ENCODE peak calls at places on chromosomes 6 and 20, in eight cellular contexts. E is brain microvascular endothelial cell, F is lower leg skin, Q is progenitor cell of endocrine pancreas, P is neural progenitor cell, O is dorsolateral prefrontal cortex, N is PC-3, L is GM20000. I is an unnamed sample.

GRCh38 chr6:2565499-2565898 is 185.2 kb downstream of the MYLK4 start:
- DNase-seq in Q (no peak), N (peak; percentile 55), L (no peak), E (no peak), P (no peak), F (no peak), O (no peak), I (no peak)

GRCh38 chr20:26295006-26295405 is 598.4 kb upstream of the ZNF337 start:
- DNase-seq in P (no peak), Q (no peak), E (no peak), N (no peak), L (no peak), O (no peak), F (no peak), I (no peak)

GRCh38 chr6:157510329-157511188 is 129.6 kb downstream of the ZDHHC14 start:
- DNase-seq in N (no peak), Q (no peak), F (no peak), O (no peak), L (no peak), P (no peak), E (no peak), I (no peak)

GRCh38 chr6:38427492-38428210 is 212.1 kb downstream of the BTBD9 start:
- DNase-seq in F (no peak), L (peak; percentile 31), N (no peak), P (no peak), O (no peak), Q (no peak), E (no peak), I (no peak)

GRCh38 chr6:51684603-51685002 is 402.8 kb downstream of the PKHD1 start:
- DNase-seq in F (no peak), N (no peak), O (no peak), P (no peak), Q (no peak), L (no peak), E (no peak), I (no peak)

GRCh38 chr6:109059148-109059547 is 35.5 kb downstream of the SESN1 start:
- DNase-seq in L (no peak), F (no peak), N (no peak), P (no peak), O (no peak), Q (no peak), E (no peak), I (no peak)

GRCh38 chr6:139378882-139379341 is 4.5 kb upstream of the CITED2 start:
- DNase-seq in E (no peak), F (no peak), O (no peak), P (no peak), L (no peak), Q (no peak), N (peak; percentile 83), I (no peak)

GRCh38 chr20:2470051-2470431 is 548 bp downstream of the SNRPB start:
- DNase-seq in E (peak; percentile 19), L (peak; percentile 70), F (peak; percentile 39), N (peak; percentile 48), Q (no peak), P (peak; percentile 49), O (peak; percentile 47), I (no peak)

GRCh38 chr6:168167431-168168315 is 88.7 kb upstream of the FRMD1 start:
- DNase-seq in Q (no peak), O (no peak), N (no peak), E (no peak), P (no peak), L (no peak), F (peak; percentile 10), I (peak; percentile 71)

GRCh38 chr6:95946906-95947305 is 68.9 kb upstream of the FUT9 start:
- DNase-seq in E (no peak), Q (no peak), O (no peak), L (no peak), N (no peak), F (no peak), P (no peak), I (no peak)
- TF ChIP-seq CTCF in E (no peak), Q (no peak), O (no peak), L (no peak), N (no peak), F (no peak), P (no peak), I (no peak)

DNA sequence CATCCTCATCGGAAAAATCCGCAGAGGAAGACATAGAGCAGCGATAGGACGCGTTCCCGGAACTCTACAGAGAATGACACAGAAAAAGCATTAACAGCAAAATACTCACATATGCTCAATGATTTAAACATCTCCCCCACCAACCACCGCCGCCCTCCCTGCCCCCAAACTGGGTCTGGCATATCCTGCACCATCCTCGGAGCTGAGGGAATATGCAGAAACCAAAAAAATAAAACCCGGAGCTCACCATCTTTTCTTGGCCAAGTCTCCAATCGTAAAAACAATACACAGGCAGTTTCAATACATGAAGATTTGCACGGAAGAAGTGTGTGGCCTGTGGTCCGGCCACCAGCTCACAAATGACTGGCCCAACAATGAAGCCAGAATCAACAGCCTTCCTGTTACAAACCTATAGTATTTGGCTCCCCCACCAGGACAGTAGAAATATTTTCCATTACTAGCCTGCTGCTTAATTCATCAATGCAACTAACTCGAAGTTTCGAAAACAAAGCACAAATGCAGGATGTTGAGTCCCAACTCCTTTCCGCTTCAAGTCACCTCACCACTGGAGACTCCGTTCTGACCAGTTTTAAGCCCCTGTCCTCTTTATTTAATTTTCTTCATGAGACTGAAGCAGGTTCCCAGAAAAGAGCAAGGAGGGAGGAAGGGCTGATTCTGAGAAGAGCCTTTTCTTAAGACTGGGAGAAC is 103.2 kb upstream of the BEND6 start:
- DNase-seq in P (peak; percentile 86), N (peak; percentile 77), F (peak; percentile 45), Q (no peak), L (peak; percentile 78), E (peak; percentile 86), O (peak; percentile 50), I (no peak)
- TF ChIP-seq CTCF in P (peak; percentile 74), N (peak; percentile 85), F (no peak), Q (peak; percentile 63), L (peak; percentile 52), E (peak; percentile 63), O (peak; percentile 76), I (peak; percentile 79)

GRCh38 chr6:30533460-30534294 is 22.6 kb downstream of the GNL1 start:
- DNase-seq in N (no peak), E (no peak), F (no peak), L (no peak), O (no peak), Q (no peak), P (no peak), I (no peak)
- TF ChIP-seq CTCF in N (no peak), E (no peak), F (no peak), L (no peak), O (no peak), Q (no peak), P (no peak), I (no peak)

GRCh38 chr6:88238065-88238464 is 71.9 kb upstream of the CNR1 start:
- DNase-seq in N (peak; percentile 19), P (peak; percentile 58), E (peak; percentile 12), L (peak; percentile 56), Q (peak; percentile 19), F (no peak), O (no peak), I (no peak)
- TF ChIP-seq CTCF in N (peak; percentile 46), P (peak; percentile 61), E (peak; percentile 51), L (peak; percentile 87), Q (peak; percentile 72), F (no peak), O (peak; percentile 41), I (no peak)

GRCh38 chr6:72031471-72031870 is 145.1 kb downstream of the RIMS1 start:
- DNase-seq in P (no peak), O (no peak), L (no peak), F (no peak), E (no peak), N (no peak), Q (no peak), I (no peak)
- TF ChIP-seq CTCF in P (no peak), O (no peak), L (no peak), F (no peak), E (no peak), N (no peak), Q (no peak), I (no peak)

GRCh38 chr6:78867370-78868040 is at the start of gene IRAK1BP1:
- DNase-seq in P (peak; percentile 84), O (peak; percentile 88), E (peak; percentile 85), L (peak; percentile 86), Q (peak; percentile 69), F (peak; percentile 62), N (peak; percentile 78), I (peak; percentile 93)
- TF ChIP-seq CTCF in P (peak; percentile 37), O (peak; percentile 15), E (peak; percentile 44), L (no peak), Q (peak; percentile 37), F (no peak), N (peak; percentile 9), I (peak; percentile 16)

GRCh38 chr20:56952258-56952929 is 314.0 kb downstream of the BMP7 start:
- DNase-seq in Q (no peak), P (no peak), N (no peak), L (no peak), E (no peak), O (no peak), F (no peak), I (no peak)

GRCh38 chr20:56956536-56956935 is 309.9 kb downstream of the BMP7 start:
- DNase-seq in O (no peak), P (no peak), L (no peak), N (peak; percentile 37), F (no peak), E (no peak), Q (no peak), I (no peak)

GRCh38 chr20:56955673-56956072 is 310.8 kb downstream of the BMP7 start:
- DNase-seq in N (no peak), E (no peak), P (peak; percentile 28), L (no peak), O (no peak), F (no peak), Q (no peak), I (no peak)

GRCh38 chr20:56953055-56953586 is 313.3 kb downstream of the BMP7 start:
- DNase-seq in P (no peak), L (no peak), O (no peak), F (no peak), Q (no peak), N (no peak), E (no peak), I (no peak)

DNA sequence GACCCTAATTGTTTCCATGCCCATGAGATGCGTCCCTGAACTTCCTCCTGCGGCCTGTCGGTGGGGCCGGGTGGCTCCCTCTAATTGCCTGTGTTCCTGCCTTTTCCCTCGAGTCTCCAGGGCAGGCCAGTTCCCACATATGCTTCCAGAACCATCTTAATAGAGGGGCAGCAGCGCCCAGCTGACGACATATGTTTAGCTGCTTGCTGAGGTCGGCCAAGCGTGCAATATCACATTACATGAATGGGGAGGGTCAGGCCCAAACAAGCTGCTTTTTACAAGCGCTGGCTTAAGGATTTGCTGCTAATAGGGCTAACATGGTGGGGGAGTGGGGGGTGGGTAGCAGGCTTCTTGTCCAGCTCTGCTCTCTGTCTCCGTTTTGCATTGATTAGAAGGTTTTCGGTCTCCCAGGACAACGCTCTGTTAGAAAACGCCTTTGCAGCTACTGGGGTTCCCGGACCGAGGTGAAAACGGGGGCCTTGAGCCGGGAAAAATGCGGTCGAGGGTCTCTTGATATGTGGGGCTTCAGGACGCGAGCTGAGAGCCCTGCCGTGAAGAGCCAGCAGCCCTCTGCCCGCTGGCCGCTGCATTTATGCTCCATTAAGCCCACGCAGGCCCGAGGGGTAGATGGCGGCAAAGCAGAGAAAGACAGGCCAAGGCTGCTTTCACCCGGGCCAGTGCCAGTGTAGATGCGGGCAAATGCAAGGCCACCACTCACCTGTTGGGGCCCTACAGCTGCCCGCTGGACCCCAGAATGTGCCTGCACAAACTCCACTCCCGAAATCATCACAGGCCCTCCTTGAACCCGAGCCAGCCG is 308.5 kb downstream of the BMP7 start:
- DNase-seq in E (no peak), F (no peak), L (no peak), N (no peak), Q (no peak), P (peak; percentile 84), O (no peak), I (no peak)
- TF ChIP-seq CTCF in E (peak; percentile 7), F (no peak), L (no peak), N (peak; percentile 24), Q (no peak), P (peak; percentile 22), O (no peak), I (peak; percentile 20)